ENCODE peak calls at places on chromosomes 6 and 20, in four cellular contexts. Q is SW480, D is T-cell, Z is GM13977. W is an unnamed sample.

GRCh38 chr6:158316022-158316421 is 3.8 kb downstream of the TULP4 start:
- DNase-seq in Q (no peak), D (no peak), Z (no peak), W (no peak)

GRCh38 chr20:47479093-47479492 is 22.6 kb upstream of the NCOA3 start:
- DNase-seq in Q (no peak), D (no peak), Z (no peak), W (no peak)

GRCh38 chr6:128327890-128328289 is 192.5 kb downstream of the PTPRK start:
- DNase-seq in Q (no peak), D (no peak), Z (peak; percentile 4), W (peak; percentile 75)

GRCh38 chr6:45806172-45806571 is 209.5 kb downstream of the CLIC5 start:
- DNase-seq in Q (no peak), D (no peak), Z (no peak), W (no peak)

GRCh38 chr6:154292066-154292465 is 64.5 kb downstream of the IPCEF1 start:
- DNase-seq in Q (no peak), D (no peak), Z (no peak), W (no peak)

GRCh38 chr6:137044366-137045220 is at the start of gene IL20RA:
- DNase-seq in Q (no peak), D (no peak), Z (peak; percentile 58), W (peak; percentile 77)

GRCh38 chr6:21323577-21323976 is 270.0 kb upstream of the SOX4 start:
- DNase-seq in Q (no peak), D (no peak), Z (no peak), W (no peak)

GRCh38 chr6:50824505-50824904 is 5.8 kb downstream of the TFAP2B start:
- DNase-seq in Q (no peak), D (no peak), Z (no peak), W (no peak)

GRCh38 chr6:160348552-160349441 is 619 bp downstream of the SLC22A3 start:
- DNase-seq in Q (peak; percentile 56), D (no peak), Z (no peak), W (peak; percentile 70)

GRCh38 chr20:63697357-63697867 is 960 bp downstream of the TNFRSF6B start:
- DNase-seq in Q (peak; percentile 64), D (no peak), Z (no peak), W (peak; percentile 54)

GRCh38 chr6:105991561-105992314 is 94.4 kb upstream of the PRDM1 start:
- DNase-seq in Q (peak; percentile 47), D (no peak), Z (peak; percentile 54), W (peak; percentile 64)

GRCh38 chr20:3686867-3687321 is 5.1 kb upstream of the ADAM33 start:
- DNase-seq in Q (no peak), D (no peak), Z (no peak), W (no peak)

GRCh38 chr6:79894939-79895338 is 52.4 kb downstream of the ELOVL4 start:
- DNase-seq in Q (no peak), D (no peak), Z (no peak), W (no peak)

GRCh38 chr6:122033564-122034181 is 365.8 kb upstream of the HSF2 start:
- DNase-seq in Q (peak; percentile 69), D (no peak), Z (peak; percentile 19), W (peak; percentile 76)

GRCh38 chr20:51011479-51011878 is 11.4 kb downstream of the KCNG1 start:
- DNase-seq in Q (no peak), D (no peak), Z (no peak), W (no peak)

GRCh38 chr6:31400467-31401289 is 2.7 kb upstream of the MICA start:
- DNase-seq in Q (peak; percentile 41), D (peak; percentile 67), Z (peak; percentile 75), W (peak; percentile 60)

GRCh38 chr20:48571945-48572589 is 255.7 kb downstream of the PREX1 start:
- DNase-seq in Q (no peak), D (no peak), Z (no peak), W (no peak)

GRCh38 chr6:22318404-22318803 is 21.6 kb upstream of the PRL start:
- DNase-seq in Q (no peak), D (no peak), Z (no peak), W (no peak)

GRCh38 chr6:122665929-122666328 is 55.7 kb downstream of the PKIB start:
- DNase-seq in Q (no peak), D (no peak), Z (no peak), W (no peak)

GRCh38 chr6:75611702-75612375 is 10.2 kb downstream of the SENP6 start:
- DNase-seq in Q (no peak), D (no peak), Z (no peak), W (no peak)

GRCh38 chr20:22630698-22631097 is 46.3 kb upstream of the FOXA2 start:
- DNase-seq in Q (no peak), D (no peak), Z (no peak), W (peak; percentile 70)

GRCh38 chr6:100663219-100663863 is 198.6 kb upstream of the SIM1 start:
- DNase-seq in Q (peak; percentile 7), D (no peak), Z (no peak), W (no peak)

GRCh38 chr20:60446273-60447111 is 488.3 kb downstream of the CDH26 start:
- DNase-seq in Q (no peak), D (no peak), Z (no peak), W (no peak)

GRCh38 chr6:156056085-156056484 is 600.4 kb upstream of the NOX3 start:
- DNase-seq in Q (no peak), D (no peak), Z (no peak), W (no peak)

GRCh38 chr6:166259296-166259977 is 48.8 kb downstream of the PRR18 start:
- DNase-seq in Q (no peak), D (no peak), Z (no peak), W (no peak)

GRCh38 chr20:38181207-38181693 is 16.2 kb upstream of the TGM2 start:
- DNase-seq in Q (peak; percentile 77), D (no peak), Z (peak; percentile 55), W (peak; percentile 22)

W was measured in DMS53.